ENCODE peak calls at places on chromosome 1, in four cellular contexts. L, B, D and W are unnamed samples.
A peak's percentile ranks its signal among the peaks of the same experiment; 100 is the strongest.

GRCh38 chr1:53110370-53111072 is 31.9 kb downstream of the SLC1A7 start:
- DNase-seq in B (peak; percentile 54), L (no peak), D (peak; percentile 76), W (no peak)

GRCh38 chr1:38274974-38275373 is 228.4 kb upstream of the POU3F1 start:
- DNase-seq in D (no peak), L (peak; percentile 48), B (peak; percentile 67), W (no peak)

GRCh38 chr1:227959325-227959860 is 11.7 kb upstream of the WNT9A start:
- DNase-seq in B (no peak), L (peak; percentile 1), D (no peak), W (no peak)

GRCh38 chr1:17170571-17170970 is 34.4 kb upstream of the PADI1 start:
- DNase-seq in L (no peak), D (no peak), B (no peak), W (no peak)

GRCh38 chr1:89980605-89981004 is 14.3 kb upstream of the ZNF326 start:
- DNase-seq in D (no peak), B (peak; percentile 39), L (no peak), W (no peak)

GRCh38 chr1:156413310-156414246 is 44.6 kb downstream of the RHBG start:
- DNase-seq in L (no peak), B (no peak), D (no peak), W (no peak)

GRCh38 chr1:210024996-210025395 is 87.0 kb downstream of the SYT14 start:
- DNase-seq in L (peak; percentile 39), D (no peak), B (no peak), W (no peak)

GRCh38 chr1:162943627-162944026 is 82.7 kb upstream of the CCDC190 start:
- DNase-seq in L (no peak), D (no peak), B (no peak), W (no peak)

GRCh38 chr1:65170511-65171142 is 22.6 kb downstream of the AK4 start:
- DNase-seq in D (peak; percentile 34), L (no peak), B (peak; percentile 85), W (no peak)

GRCh38 chr1:4551706-4552105 is 102.7 kb upstream of the AJAP1 start:
- DNase-seq in B (no peak), D (no peak), L (no peak), W (no peak)

GRCh38 chr1:162319510-162320160 is 57.0 kb downstream of the SPATA46 start:
- DNase-seq in L (no peak), B (peak; percentile 74), D (no peak), W (no peak)

GRCh38 chr1:34740161-34740875 is 14.5 kb upstream of the GJB5 start:
- DNase-seq in B (peak; percentile 22), D (peak; percentile 62), L (peak; percentile 70), W (no peak)

GRCh38 chr1:147720557-147720956 is 39.8 kb downstream of the GJA5 start:
- DNase-seq in B (no peak), L (no peak), D (no peak), W (no peak)

GRCh38 chr1:154870117-154870571 is at the start of gene KCNN3:
- DNase-seq in D (peak; percentile 90), L (peak; percentile 98), B (peak; percentile 94), W (peak; percentile 55)

GRCh38 chr1:154869351-154870116 is 547 bp downstream of the KCNN3 start:
- DNase-seq in B (peak; percentile 63), D (peak; percentile 66), L (peak; percentile 41), W (no peak)

GRCh38 chr1:154870734-154871133 is 653 bp upstream of the KCNN3 start:
- DNase-seq in D (no peak), L (no peak), B (no peak), W (no peak)

GRCh38 chr1:154873321-154873950 is 3.4 kb upstream of the KCNN3 start:
- DNase-seq in B (no peak), L (no peak), D (no peak), W (no peak)

DNA sequence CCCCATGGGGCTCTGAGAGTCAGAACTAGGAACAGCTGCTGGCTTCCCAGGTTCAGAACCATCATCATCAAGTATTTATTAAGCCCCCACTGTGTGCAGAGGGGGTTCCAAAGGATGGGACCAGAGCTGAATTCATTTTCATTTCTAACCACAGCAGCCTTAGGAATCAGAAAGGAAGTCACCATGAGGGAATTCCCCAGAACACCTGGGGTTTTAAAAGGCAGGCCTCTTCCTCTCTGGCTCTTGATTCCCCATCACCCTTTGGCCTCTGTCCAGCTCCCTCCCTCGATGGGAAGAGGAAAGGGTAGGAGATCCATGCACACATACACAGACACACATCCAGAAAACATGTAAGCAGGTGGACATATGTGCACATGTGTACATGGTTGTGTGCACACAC is 1.3 kb upstream of the KCNN3 start:
- DNase-seq in D (no peak), L (no peak), B (no peak), W (no peak)
- H3K4me1 ChIP-seq in D (peaks cover 38% of the 10 kb centered on the region), L (peaks cover 34% of the 10 kb centered on the region), B (no peaks in the 10 kb centered on the region), W (peaks cover 8% of the 10 kb centered on the region)

DNA sequence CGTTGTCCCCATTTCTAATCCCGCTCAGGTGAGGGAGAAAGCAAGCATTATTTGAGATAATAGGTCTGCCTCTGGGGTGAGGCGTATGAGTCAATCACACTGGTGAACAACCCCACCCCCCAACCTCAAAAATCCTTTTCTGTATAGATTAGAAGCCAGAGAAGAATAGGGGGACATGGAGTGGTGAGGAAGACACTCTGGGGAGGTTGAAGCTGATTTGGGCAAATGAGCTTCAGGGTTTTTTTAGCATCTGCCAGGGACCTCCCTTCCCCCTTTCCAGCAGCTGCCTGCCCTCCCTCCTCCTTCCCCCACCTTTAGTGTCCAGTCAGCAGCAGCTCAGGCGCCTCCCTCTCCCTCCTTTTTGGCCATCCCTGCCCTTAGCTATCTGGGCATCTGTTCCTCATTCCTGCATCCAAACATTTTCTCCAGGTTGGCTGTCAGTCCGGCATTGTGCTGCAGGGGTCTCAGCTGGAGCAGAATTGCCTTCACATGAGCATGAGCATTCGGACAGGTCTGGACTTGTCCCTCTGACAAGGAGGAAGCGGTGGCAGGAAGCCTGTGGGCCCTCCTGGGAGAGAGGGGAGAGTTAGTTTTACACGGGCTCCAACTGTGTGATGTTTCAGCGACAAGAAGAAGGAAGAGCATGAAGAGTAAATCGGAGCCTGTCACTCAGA is 30.8 kb upstream of the PTGFRN start:
- DNase-seq in D (peak; percentile 24), B (peak; percentile 57), L (peak; percentile 64), W (no peak)
- H3K27ac ChIP-seq in D (no peak overlapping the region), B (peak overlapping the region; percentile 83), L (peak overlapping the region; percentile 85), W (no peak overlapping the region)

GRCh38 chr1:92831762-92832536 is at the start of gene RPL5:
- DNase-seq in D (peak; percentile 96), L (peak; percentile 99), B (peak; percentile 99), W (peak; percentile 97)
- TF ChIP-seq CTCF in D (peak; percentile 98), L (peak; percentile 82), B (peak; percentile 98), W (peak; percentile 90)

GRCh38 chr1:1160281-1160930 is 13.3 kb upstream of the TTLL10 start:
- DNase-seq in D (no peak), B (no peak), L (no peak), W (no peak)
- H3K4me1 ChIP-seq in D (peaks cover 23% of the 10 kb centered on the region), B (peaks cover 9% of the 10 kb centered on the region), L (peaks cover 30% of the 10 kb centered on the region), W (peaks cover 10% of the 10 kb centered on the region)

GRCh38 chr1:187842406-187843165 is 1013.8 kb downstream of the PLA2G4A start:
- DNase-seq in B (peak; percentile 33), L (peak; percentile 2), D (no peak), W (no peak)
- H3K27ac ChIP-seq in B (peak overlapping the region; percentile 16), L (no peak overlapping the region), D (no peak overlapping the region), W (no peak overlapping the region)

DNA sequence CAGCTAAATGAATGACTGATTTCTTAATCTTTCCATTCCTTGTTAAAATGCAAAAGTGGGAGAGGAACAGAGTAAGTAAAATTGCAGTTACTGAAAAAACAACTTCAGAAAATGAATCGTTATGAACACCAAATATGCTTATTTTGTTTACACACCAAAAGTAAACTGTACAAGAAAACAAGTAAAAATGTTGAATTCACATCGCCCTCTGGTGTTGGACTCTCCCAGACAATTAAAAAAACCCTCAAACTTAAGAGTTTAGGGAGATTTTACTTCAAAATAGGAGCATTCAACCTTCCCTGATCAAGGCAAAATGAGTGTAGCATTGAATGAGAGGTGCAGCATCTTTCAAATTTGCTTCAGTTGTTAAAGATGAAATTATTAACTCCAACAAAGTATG is 19.4 kb upstream of the ESRRG start:
- DNase-seq in D (no peak), B (peak; percentile 30), L (peak; percentile 17), W (no peak)
- TF ChIP-seq CTCF in D (no peak), B (peak; percentile 42), L (peak; percentile 65), W (no peak)